ENCODE peak calls at places on chromosome 15, in five cellular contexts. W, M, E, J and Y are unnamed samples.

GRCh38 chr15:99251436-99251821 is at the start of gene LRRC28:
- DNase-seq in J (no peak), W (no peak), M (no peak), E (no peak), Y (no peak)

GRCh38 chr15:89845305-89845893 is 30.7 kb upstream of the ANPEP start:
- DNase-seq in J (no peak), M (peak), E (no peak), W (no peak), Y (peak)

GRCh38 chr15:74314897-74315438 is 52.5 kb downstream of the CYP11A1 start:
- DNase-seq in M (no peak), J (no peak), E (no peak), W (no peak), Y (no peak)

GRCh38 chr15:41557673-41558399 is 1.2 kb upstream of the TYRO3 start:
- DNase-seq in J (peak), M (peak), E (peak), W (no peak), Y (peak)

GRCh38 chr15:51924146-51925068 is 47.2 kb downstream of the LEO1 start:
- DNase-seq in M (no peak), E (no peak), W (peak), J (no peak), Y (no peak)

GRCh38 chr15:100596792-100597191 is 5.2 kb downstream of the LINS1 start:
- DNase-seq in J (no peak), M (peak), E (peak), W (peak), Y (peak)

GRCh38 chr15:27046891-27047290 is 75.9 kb downstream of the GABRG3 start:
- DNase-seq in J (no peak), W (no peak), E (no peak), M (no peak), Y (no peak)

GRCh38 chr15:82552861-82553260 is 12.6 kb upstream of the RPS17 start:
- DNase-seq in J (no peak), M (no peak), E (no peak), W (no peak), Y (no peak)

GRCh38 chr15:58530056-58530590 is 98.3 kb downstream of the LIPC start:
- DNase-seq in J (no peak), W (no peak), E (no peak), M (peak), Y (no peak)

GRCh38 chr15:82129769-82130168 is 84.0 kb upstream of the MEX3B start:
- DNase-seq in M (no peak), W (no peak), E (no peak), J (no peak), Y (peak)

GRCh38 chr15:74320358-74321247 is 46.8 kb downstream of the CYP11A1 start:
- DNase-seq in W (peak), M (peak), J (peak), E (no peak), Y (peak)

GRCh38 chr15:32701863-32702262 is 15.9 kb upstream of the GREM1 start:
- DNase-seq in E (no peak), M (no peak), W (no peak), J (no peak), Y (no peak)

GRCh38 chr15:85587707-85588441 is 206.9 kb downstream of the KLHL25 start:
- DNase-seq in M (no peak), E (no peak), J (no peak), W (no peak), Y (peak)

GRCh38 chr15:38690737-38691332 is 126.2 kb upstream of the RASGRP1 start:
- DNase-seq in M (peak), J (peak), W (peak), E (no peak), Y (peak)

GRCh38 chr15:32856753-32857152 is 138.9 kb downstream of the GREM1 start:
- DNase-seq in M (no peak), J (no peak), W (no peak), E (no peak), Y (no peak)

GRCh38 chr15:81930582-81931369 is 115.0 kb downstream of the MEX3B start:
- DNase-seq in W (no peak), M (no peak), J (no peak), E (no peak), Y (no peak)

GRCh38 chr15:99103279-99103678 is 1.6 kb upstream of the SYNM start:
- DNase-seq in J (no peak), M (no peak), E (peak), W (no peak), Y (no peak)

GRCh38 chr15:100721758-100722550 is 119.6 kb downstream of the ASB7 start:
- DNase-seq in W (peak), M (peak), J (no peak), E (no peak), Y (peak)

GRCh38 chr15:58574612-58575011 is 142.8 kb downstream of the LIPC start:
- DNase-seq in J (peak), E (no peak), M (peak), W (no peak), Y (no peak)

GRCh38 chr15:43518073-43518761 is 809 bp downstream of the MAP1A start:
- DNase-seq in W (peak), J (peak), M (no peak), E (no peak), Y (peak)

GRCh38 chr15:82641129-82641798 is 5.9 kb downstream of the CPEB1 start:
- DNase-seq in W (no peak), E (no peak), M (no peak), J (no peak), Y (no peak)

GRCh38 chr15:29656636-29657475 is 165.4 kb downstream of the TJP1 start:
- DNase-seq in J (no peak), E (no peak), W (no peak), M (no peak), Y (no peak)

GRCh38 chr15:62848631-62849050 is 193.9 kb upstream of the TPM1 start:
- DNase-seq in M (no peak), E (no peak), W (no peak), J (no peak), Y (no peak)

GRCh38 chr15:33425149-33425548 is 114.4 kb downstream of the RYR3 start:
- DNase-seq in W (peak), M (no peak), J (no peak), E (no peak), Y (peak)

GRCh38 chr15:29540479-29540878 is 270.9 kb upstream of the NSMCE3 start:
- DNase-seq in W (no peak), M (no peak), J (no peak), E (no peak), Y (no peak)

DNA sequence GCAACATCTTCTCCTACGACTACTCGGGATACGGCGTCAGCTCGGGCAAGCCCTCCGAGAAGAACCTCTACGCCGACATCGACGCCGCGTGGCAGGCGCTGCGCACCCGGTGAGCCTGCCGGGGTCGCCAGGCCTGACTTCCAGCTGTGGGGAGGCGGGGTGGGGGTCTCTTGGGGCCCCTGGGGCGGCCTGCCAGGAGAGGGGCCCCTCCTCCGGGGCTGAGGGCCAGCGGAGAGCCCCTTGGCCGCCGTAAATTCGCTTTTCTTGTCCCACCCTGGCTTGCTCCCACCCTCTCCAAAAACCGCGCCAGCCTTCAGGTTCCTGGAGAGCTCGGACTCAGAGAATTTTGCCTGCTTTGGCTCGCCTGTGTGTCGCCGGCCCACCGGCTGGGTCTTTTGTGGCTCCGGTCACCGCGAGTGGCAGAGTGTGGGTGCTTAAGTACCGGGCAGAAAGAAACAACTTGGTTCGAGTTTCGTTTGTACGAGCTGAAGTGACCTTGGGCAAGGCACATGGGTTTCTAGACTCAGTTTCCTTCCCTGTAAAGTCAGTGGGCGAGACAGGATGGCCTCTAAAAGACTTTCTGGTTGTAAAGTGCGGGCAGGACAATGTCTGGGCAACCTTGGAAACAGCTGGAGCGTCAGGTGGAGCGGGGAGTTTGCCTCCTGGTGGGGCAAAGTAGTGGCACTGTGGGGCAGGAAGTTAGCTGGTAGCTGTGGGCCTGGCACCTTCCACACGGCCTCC is 971 bp downstream of the ABHD17C start:
- DNase-seq in E (no peak), M (peak), J (peak), W (peak), Y (peak)
- TF ChIP-seq CTCF in E (no peak), M (peak), J (no peak), W (peak), Y (peak)

GRCh38 chr15:25685216-25685569 is 177.9 kb downstream of the ATP10A start:
- DNase-seq in J (no peak), W (no peak), E (no peak), M (peak), Y (no peak)

GRCh38 chr15:25687689-25688088 is 175.4 kb downstream of the ATP10A start:
- DNase-seq in E (peak), W (no peak), M (peak), J (no peak), Y (no peak)

GRCh38 chr15:25688166-25688565 is 175.0 kb downstream of the ATP10A start:
- DNase-seq in M (peak), E (peak), J (no peak), W (no peak), Y (no peak)

GRCh38 chr15:25689592-25689991 is 173.5 kb downstream of the ATP10A start:
- DNase-seq in J (no peak), E (peak), W (no peak), M (peak), Y (no peak)

GRCh38 chr15:25687276-25687675 is 175.9 kb downstream of the ATP10A start:
- DNase-seq in E (no peak), M (peak), W (no peak), J (no peak), Y (no peak)
- H3K4me3 ChIP-seq in E (no peak), M (no peak), W (no peak), J (no peak), Y (no peak)

GRCh38 chr15:71600237-71600636 is 210.1 kb upstream of the NR2E3 start:
- DNase-seq in W (no peak), M (no peak), J (no peak), E (no peak), Y (peak)

GRCh38 chr15:71601038-71601869 is 209.1 kb upstream of the NR2E3 start:
- DNase-seq in W (no peak), J (no peak), E (no peak), M (no peak), Y (no peak)

GRCh38 chr15:71596672-71597071 is 213.7 kb upstream of the NR2E3 start:
- DNase-seq in J (no peak), E (no peak), W (peak), M (no peak), Y (peak)

GRCh38 chr15:71598741-71599140 is 211.6 kb upstream of the NR2E3 start:
- DNase-seq in M (no peak), W (no peak), E (no peak), J (no peak), Y (no peak)

DNA sequence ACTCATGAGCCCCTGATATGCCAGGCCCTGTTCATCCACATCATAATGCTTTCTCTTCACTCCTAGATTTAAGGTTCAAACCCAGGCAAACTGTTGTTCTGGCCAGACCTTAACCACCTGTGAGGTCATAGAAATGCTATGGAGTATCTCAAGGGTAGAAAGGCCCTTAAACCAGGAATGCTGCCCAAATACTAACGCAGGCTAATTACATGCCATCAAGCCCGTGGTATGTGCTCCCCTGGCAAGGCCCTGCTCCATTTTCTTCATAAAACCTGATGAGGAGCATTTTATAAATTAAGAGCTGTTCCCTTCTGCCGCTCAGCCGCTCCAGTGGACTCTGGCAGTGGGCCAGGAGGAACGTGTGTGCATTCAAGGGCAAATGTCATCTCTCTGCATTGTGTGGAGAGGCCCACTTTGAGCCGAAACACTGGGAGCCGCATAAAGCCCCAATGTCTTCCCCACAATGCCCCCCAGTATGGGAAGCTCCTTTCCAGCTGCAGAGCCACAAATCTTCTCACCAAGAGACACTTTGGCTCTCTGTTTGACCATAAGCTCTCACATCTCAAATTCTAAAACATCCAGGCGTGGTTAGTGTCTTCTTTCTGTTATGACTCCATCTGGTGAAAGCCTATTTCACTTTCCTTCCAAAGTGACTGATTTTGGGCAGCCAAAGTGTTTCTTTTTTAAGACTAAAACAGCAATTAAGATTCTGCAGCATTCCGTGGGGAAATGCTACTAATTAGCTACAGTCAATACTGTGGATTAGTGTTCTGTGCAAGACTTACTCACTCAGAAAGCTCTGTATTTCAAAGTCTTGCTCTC is 210.7 kb upstream of the NR2E3 start:
- DNase-seq in W (peak), E (no peak), J (no peak), M (no peak), Y (no peak)
- TF ChIP-seq CTCF in W (no peak), E (no peak), J (no peak), M (no peak), Y (no peak)

GRCh38 chr15:71080166-71080565 is 35.1 kb upstream of the THSD4 start:
- DNase-seq in E (no peak), J (no peak), W (no peak), M (no peak), Y (peak)
- H3K4me3 ChIP-seq in E (no peak), J (no peak), W (no peak), M (no peak), Y (no peak)

DNA sequence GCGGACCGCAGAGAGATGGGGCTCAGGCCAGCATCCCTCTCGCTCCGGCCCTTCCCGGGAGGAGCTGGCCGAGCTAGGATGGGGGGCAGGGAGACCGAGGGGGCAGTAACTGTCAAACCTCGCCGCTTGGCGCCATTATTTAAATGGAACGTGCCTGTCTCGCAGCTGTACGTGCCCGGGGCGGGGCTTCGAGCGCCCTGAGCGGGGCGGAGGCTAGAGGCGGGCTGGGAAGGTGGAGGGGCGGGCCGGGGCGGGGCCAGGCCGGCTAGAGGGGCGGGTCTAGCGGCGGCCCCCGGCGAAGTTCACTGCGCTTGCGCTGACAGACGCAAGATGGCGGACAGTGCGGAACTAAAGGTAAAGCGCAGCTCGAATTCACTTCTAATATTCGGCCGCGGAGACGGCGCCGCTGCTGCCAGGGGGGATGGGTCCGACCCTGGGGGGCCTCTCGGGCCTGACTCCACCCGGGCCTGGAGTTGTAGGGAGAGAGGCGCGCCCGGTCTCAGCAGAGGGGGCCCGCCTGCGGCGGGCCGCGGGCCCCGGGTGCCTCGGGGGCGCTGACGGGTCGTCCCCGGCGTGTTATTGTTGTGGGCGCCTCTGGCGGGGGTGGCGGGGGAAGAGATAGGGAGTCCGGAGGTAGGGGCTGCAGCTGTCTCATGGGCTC is at the start of gene PIAS1:
- DNase-seq in W (peak), M (peak), E (peak), J (peak), Y (peak)
- TF ChIP-seq CTCF in W (no peak), M (no peak), E (no peak), J (peak), Y (no peak)

GRCh38 chr15:25059698-25060471 is 105.1 kb downstream of the SNRPN start:
- DNase-seq in E (peak), M (peak), W (no peak), J (no peak), Y (no peak)

GRCh38 chr15:25062551-25063430 is 108.0 kb downstream of the SNRPN start:
- DNase-seq in E (peak), M (peak), J (no peak), W (no peak), Y (no peak)

GRCh38 chr15:25060472-25060803 is 105.7 kb downstream of the SNRPN start:
- DNase-seq in E (no peak), M (peak), W (no peak), J (no peak), Y (no peak)

GRCh38 chr15:25060996-25061620 is 106.3 kb downstream of the SNRPN start:
- DNase-seq in J (no peak), M (peak), E (peak), W (no peak), Y (no peak)

DNA sequence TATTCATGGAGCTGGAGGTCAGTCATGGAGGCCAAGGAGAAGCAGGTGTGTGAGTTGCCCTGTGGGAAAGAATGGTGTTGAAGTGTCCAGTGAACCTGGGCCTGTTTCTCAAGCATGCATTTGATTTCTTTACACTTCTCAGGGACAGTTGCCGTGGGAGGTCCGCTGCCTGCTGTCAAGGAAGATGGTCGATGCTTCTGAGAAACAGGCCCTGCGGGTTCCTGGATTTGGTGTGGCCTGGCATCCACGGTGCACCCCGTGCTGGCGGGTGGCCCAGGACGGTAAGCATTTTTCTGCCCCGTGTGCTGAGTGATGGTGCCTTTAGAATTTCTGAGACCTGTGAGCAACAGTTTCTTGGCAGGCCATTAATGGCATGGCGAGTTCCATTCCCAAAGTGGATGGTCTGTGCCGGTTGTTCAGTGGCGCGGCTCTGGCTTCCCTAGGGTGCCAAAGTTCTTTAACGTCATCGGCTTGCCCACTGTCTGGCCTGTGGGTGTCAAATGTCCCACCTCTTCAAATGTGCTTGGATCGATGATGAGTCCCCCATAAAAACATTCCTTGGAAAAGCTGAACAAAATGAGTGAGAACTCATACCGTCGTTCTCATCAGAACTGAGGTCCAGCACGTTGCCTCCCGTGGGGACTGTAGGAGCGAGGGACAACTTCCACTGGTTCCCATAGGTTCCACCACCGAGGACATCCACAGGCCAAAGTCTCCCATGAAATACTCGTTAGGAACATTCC is 107.2 kb downstream of the SNRPN start:
- DNase-seq in W (no peak), M (peak), E (peak), J (no peak), Y (no peak)
- H3K4me3 ChIP-seq in W (no peak), M (no peak), E (no peak), J (no peak), Y (no peak)

GRCh38 chr15:57283774-57284508 is 92.4 kb upstream of the CGNL1 start:
- DNase-seq in M (no peak), E (no peak), J (peak), W (no peak), Y (no peak)

GRCh38 chr15:57281357-57281756 is 94.9 kb upstream of the CGNL1 start:
- DNase-seq in J (peak), E (peak), M (peak), W (no peak), Y (no peak)

GRCh38 chr15:57286446-57287127 is 89.7 kb upstream of the CGNL1 start:
- DNase-seq in M (no peak), J (no peak), W (no peak), E (no peak), Y (no peak)

GRCh38 chr15:57285386-57285785 is 90.9 kb upstream of the CGNL1 start:
- DNase-seq in M (no peak), E (no peak), J (no peak), W (no peak), Y (no peak)

GRCh38 chr15:57284535-57284934 is 91.8 kb upstream of the CGNL1 start:
- DNase-seq in W (no peak), M (no peak), E (no peak), J (peak), Y (no peak)
- TF ChIP-seq CTCF in W (no peak), M (no peak), E (no peak), J (no peak), Y (no peak)

GRCh38 chr15:69793436-69793782 is 304.3 kb downstream of the TLE3 start:
- DNase-seq in W (no peak), M (peak), E (peak), J (no peak), Y (no peak)
- H3K4me3 ChIP-seq in W (no peak), M (no peak), E (no peak), J (no peak), Y (no peak)